ENCODE peak calls at places on chromosomes 11 and 22, in six cellular contexts. P is SK-N-SH, H is lower lobe of right lung, C is iPS DF 6.9, D is A549, O is ovary. W is an unnamed sample.

GRCh38 chr11:20311444-20311843 is 52.1 kb upstream of the HTATIP2 start:
- DNase-seq in P (no peak), H (no peak), C (no peak), D (no peak), O (no peak), W (no peak)

GRCh38 chr22:24593810-24594568 is 1.1 kb upstream of the LRRC75B start:
- DNase-seq in P (peak; percentile 32), H (no peak), C (no peak), D (no peak), O (no peak), W (no peak)

GRCh38 chr11:126310229-126310991 is 6.5 kb downstream of the DCPS start:
- DNase-seq in P (peak; percentile 81), H (peak; percentile 73), C (peak; percentile 63), D (peak; percentile 60), O (peak; percentile 87), W (peak; percentile 90)

GRCh38 chr11:133911169-133911568 is 45.6 kb downstream of the IGSF9B start:
- DNase-seq in P (peak; percentile 61), H (peak; percentile 11), C (no peak), D (peak; percentile 13), O (no peak), W (no peak)

GRCh38 chr22:33210129-33210784 is 152.1 kb upstream of the SYN3 start:
- DNase-seq in P (peak; percentile 68), H (no peak), C (peak; percentile 64), D (peak; percentile 41), O (no peak), W (peak; percentile 25)

GRCh38 chr11:118607401-118608267 is at the start of gene PHLDB1:
- DNase-seq in P (peak; percentile 86), H (peak; percentile 71), C (no peak), D (peak; percentile 61), O (peak; percentile 83), W (peak; percentile 70)

GRCh38 chr11:120682026-120682649 is 170.6 kb downstream of the GRIK4 start:
- DNase-seq in P (no peak), H (no peak), C (no peak), D (no peak), O (no peak), W (no peak)

GRCh38 chr11:94132152-94132558 is 3.5 kb downstream of the PANX1 start:
- DNase-seq in P (no peak), H (no peak), C (no peak), D (no peak), O (no peak), W (no peak)

GRCh38 chr11:69004411-69005182 is 8.4 kb downstream of the MRGPRF start:
- DNase-seq in P (peak; percentile 28), H (no peak), C (no peak), D (no peak), O (peak; percentile 39), W (no peak)

GRCh38 chr22:23110922-23111527 is 30.8 kb downstream of the RSPH14 start:
- DNase-seq in P (no peak), H (no peak), C (no peak), D (no peak), O (no peak), W (no peak)

GRCh38 chr11:101341578-101341977 is 212.0 kb upstream of the PGR start:
- DNase-seq in P (no peak), H (no peak), C (no peak), D (no peak), O (no peak), W (no peak)

GRCh38 chr22:32799516-32799915 is 2.0 kb upstream of the TIMP3 start:
- DNase-seq in P (no peak), H (no peak), C (no peak), D (no peak), O (no peak), W (no peak)

DNA sequence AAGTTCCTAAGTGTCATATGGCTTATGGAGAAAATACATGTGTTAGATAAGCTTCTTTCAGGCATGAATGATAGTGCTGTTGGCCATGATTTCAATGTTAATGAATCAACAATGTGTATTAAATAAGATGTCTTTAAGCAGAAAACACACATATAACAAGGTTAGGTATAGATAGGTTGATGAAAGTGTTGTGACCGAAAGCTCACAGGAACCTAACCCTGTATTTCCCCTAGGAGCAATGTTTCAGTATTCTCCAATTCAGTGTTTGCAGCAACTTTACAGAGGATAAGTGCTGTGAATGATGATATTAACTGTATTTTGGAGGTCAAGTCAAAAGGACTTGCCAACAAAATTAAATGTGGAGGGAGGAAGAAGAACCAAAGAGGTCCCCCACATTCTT is 82.8 kb upstream of the PRDM11 start:
- DNase-seq in P (no peak), H (no peak), C (no peak), D (no peak), O (no peak), W (no peak)
- H3K27ac ChIP-seq in P (no peak overlapping the region), H (no peak overlapping the region), C (no peak overlapping the region), D (no peak overlapping the region), O (no peak overlapping the region), W (no peak overlapping the region)

GRCh38 chr11:537622-538430 is 499 bp downstream of the LRRC56 start:
- DNase-seq in P (no peak), H (no peak), C (no peak), D (no peak), O (peak; percentile 42), W (no peak)
- H3K4me3 ChIP-seq in P (no peak overlapping the region), H (peak overlapping the region; percentile 75), C (peak overlapping the region; percentile 41), D (no peak overlapping the region), O (peak overlapping the region; percentile 22), W (peak overlapping the region; percentile 60)

GRCh38 chr11:86206296-86206695 is 38.3 kb upstream of the EED start:
- DNase-seq in P (no peak), H (no peak), C (no peak), D (no peak), O (no peak), W (no peak)

GRCh38 chr11:86207413-86207812 is 37.1 kb upstream of the EED start:
- DNase-seq in P (no peak), H (no peak), C (no peak), D (no peak), O (no peak), W (no peak)

GRCh38 chr11:86208572-86208971 is 36.0 kb upstream of the EED start:
- DNase-seq in P (no peak), H (no peak), C (no peak), D (no peak), O (no peak), W (no peak)

GRCh38 chr11:86204356-86204755 is 40.2 kb upstream of the EED start:
- DNase-seq in P (no peak), H (no peak), C (no peak), D (no peak), O (no peak), W (no peak)

GRCh38 chr11:86205415-86206268 is 38.9 kb upstream of the EED start:
- DNase-seq in P (no peak), H (no peak), C (no peak), D (no peak), O (no peak), W (no peak)
- H3K27ac ChIP-seq in P (no peak overlapping the region), H (peak overlapping the region; percentile 65), C (no peak overlapping the region), D (no peak overlapping the region), O (no peak overlapping the region), W (no peak overlapping the region)

GRCh38 chr11:66327171-66328035 is 8.8 kb downstream of the RIN1 start:
- DNase-seq in P (peak; percentile 33), H (no peak), C (no peak), D (no peak), O (no peak), W (no peak)

GRCh38 chr11:66324626-66325025 is 7.8 kb upstream of the CD248 start:
- DNase-seq in P (peak; percentile 8), H (no peak), C (no peak), D (no peak), O (peak; percentile 69), W (no peak)

GRCh38 chr11:66328036-66328306 is 8.3 kb downstream of the RIN1 start:
- DNase-seq in P (no peak), H (no peak), C (no peak), D (no peak), O (no peak), W (no peak)

GRCh38 chr11:66325140-66325754 is 8.4 kb upstream of the CD248 start:
- DNase-seq in P (peak; percentile 19), H (no peak), C (no peak), D (no peak), O (no peak), W (no peak)

GRCh38 chr11:66326261-66327111 is 9.6 kb upstream of the CD248 start:
- DNase-seq in P (peak; percentile 79), H (no peak), C (no peak), D (no peak), O (peak; percentile 66), W (no peak)
- H3K4me3 ChIP-seq in P (no peak overlapping the region), H (no peak overlapping the region), C (no peak overlapping the region), D (no peak overlapping the region), O (no peak overlapping the region), W (no peak overlapping the region)

DNA sequence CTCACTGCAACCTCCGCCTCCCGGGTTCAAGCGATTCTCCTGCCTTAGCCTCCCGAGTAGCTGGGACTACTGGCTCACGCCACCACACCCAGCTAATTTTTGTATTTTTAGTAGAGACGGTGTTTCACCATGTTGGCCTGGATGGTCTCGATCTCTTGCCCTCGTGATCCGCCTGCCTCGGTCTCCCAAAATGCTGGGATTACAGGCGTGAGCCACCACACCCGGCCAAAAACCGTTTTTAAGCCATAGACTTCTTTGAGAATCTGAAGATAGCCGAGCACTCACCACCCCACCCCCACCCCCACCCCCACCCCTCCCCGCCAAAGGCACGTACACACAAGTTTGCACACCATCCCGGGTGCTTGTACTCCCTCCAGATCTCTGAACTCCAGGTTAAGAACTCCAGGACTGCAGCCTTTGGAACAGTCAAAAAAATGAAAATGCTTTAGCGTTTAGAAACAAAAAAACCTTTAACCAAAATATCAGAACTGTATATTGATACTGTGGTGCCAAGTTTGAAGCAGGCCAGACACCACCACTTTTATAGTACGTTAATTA is 1.5 kb downstream of the CRKL start:
- DNase-seq in P (peak; percentile 42), H (no peak), C (no peak), D (no peak), O (no peak), W (no peak)
- H3K27ac ChIP-seq in P (peak overlapping the region; percentile 86), H (peak overlapping the region; percentile 94), C (no peak overlapping the region), D (peak overlapping the region; percentile 95), O (no peak overlapping the region), W (no peak overlapping the region)

DNA sequence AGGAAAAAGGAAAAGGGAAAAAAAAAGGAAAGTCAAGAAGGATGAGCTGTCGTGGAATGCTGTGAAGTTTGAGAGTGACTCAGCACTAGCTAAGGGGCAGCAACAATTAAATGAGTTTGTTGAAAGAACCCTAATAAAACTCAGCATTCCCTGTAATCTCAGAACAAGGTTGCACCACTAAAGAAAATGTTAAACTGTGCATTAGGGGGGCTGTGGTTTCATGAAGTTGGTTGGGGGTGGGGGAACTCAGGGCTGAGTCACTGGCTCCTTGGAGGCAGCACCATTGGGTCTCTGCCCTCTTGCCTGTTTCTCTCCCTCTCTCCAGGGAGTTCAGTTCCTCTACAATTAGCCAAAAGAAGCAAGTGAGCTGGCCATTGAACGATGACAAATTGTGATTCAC is 64.4 kb upstream of the BLID start:
- DNase-seq in P (no peak), H (no peak), C (no peak), D (peak; percentile 69), O (no peak), W (no peak)
- H3K4me3 ChIP-seq in P (peak overlapping the region; percentile 56), H (no peak overlapping the region), C (no peak overlapping the region), D (peak overlapping the region; percentile 43), O (no peak overlapping the region), W (no peak overlapping the region)

DNA sequence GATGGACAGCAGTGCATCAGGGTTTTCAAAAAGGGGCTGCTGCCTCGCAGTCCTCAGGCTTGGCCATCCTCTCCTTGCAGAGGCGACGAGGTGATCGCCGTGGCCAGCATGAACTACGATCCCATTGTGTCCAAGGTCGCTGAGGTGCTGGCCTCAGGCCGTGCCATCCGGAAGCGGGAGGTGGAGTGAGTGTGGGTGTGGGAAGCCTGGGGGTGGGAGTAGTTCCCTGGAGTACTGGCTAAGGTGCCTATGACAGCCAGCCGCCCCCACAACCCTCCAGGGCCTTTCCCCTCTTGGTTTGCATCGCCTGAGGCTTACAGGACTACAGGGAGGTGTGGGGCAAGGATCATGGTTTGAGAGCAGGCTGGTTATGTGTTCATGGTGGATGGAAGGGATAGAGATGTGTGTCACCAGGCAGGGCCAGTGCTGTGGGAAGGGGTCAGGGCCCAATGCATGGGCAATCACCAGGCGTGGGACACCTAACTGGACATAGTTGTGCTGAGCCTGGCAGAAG is 2.1 kb upstream of the LZTR1 start:
- DNase-seq in P (no peak), H (no peak), C (no peak), D (no peak), O (no peak), W (no peak)
- H3K27ac ChIP-seq in P (no peak overlapping the region), H (no peak overlapping the region), C (no peak overlapping the region), D (no peak overlapping the region), O (no peak overlapping the region), W (no peak overlapping the region)

W was measured in testis.